ENCODE peak calls at places on chromosome 1, in six cellular contexts. H is psoas muscle; B is heart left ventricle; O is CD4-positive, alpha-beta memory T cell; A is GM23248; Q is SJSA1. R is an unnamed sample.
A peak's percentile ranks its signal among the peaks of the same experiment; 100 is the strongest.

GRCh38 chr1:17826165-17826488 is 71.0 kb downstream of the ACTL8 start:
- DNase-seq in H (peak; percentile 73), B (peak; percentile 37), O (no peak), A (peak; percentile 66), Q (peak; percentile 25), R (peak; percentile 72)

GRCh38 chr1:63321061-63321787 is 1.1 kb upstream of the FOXD3 start:
- DNase-seq in H (no peak), B (no peak), O (peak; percentile 23), A (no peak), Q (no peak), R (no peak)

GRCh38 chr1:29687601-29688244 is 451.4 kb downstream of the PTPRU start:
- DNase-seq in H (no peak), B (no peak), O (no peak), A (peak; percentile 78), Q (no peak), R (peak; percentile 6)

GRCh38 chr1:70504821-70505193 is 93.7 kb downstream of the CTH start:
- DNase-seq in H (no peak), B (no peak), O (no peak), A (peak; percentile 88), Q (peak; percentile 38), R (no peak)

GRCh38 chr1:36673207-36673606 is 190.5 kb upstream of the CSF3R start:
- DNase-seq in H (no peak), B (no peak), O (no peak), A (no peak), Q (no peak), R (no peak)

GRCh38 chr1:45979074-45979777 is 153.2 kb downstream of the PIK3R3 start:
- DNase-seq in H (no peak), B (no peak), O (no peak), A (peak; percentile 18), Q (no peak), R (no peak)

GRCh38 chr1:243264718-243265117 is 8.9 kb downstream of the SDCCAG8 start:
- DNase-seq in H (no peak), B (no peak), O (no peak), A (peak; percentile 81), Q (no peak), R (no peak)

GRCh38 chr1:43900386-43900785 is 33.2 kb upstream of the ARTN start:
- DNase-seq in H (no peak), B (no peak), O (no peak), A (no peak), Q (no peak), R (no peak)

GRCh38 chr1:82934069-82934468 is 1064.9 kb downstream of the TTLL7 start:
- DNase-seq in H (peak; percentile 35), B (no peak), O (no peak), A (no peak), Q (no peak), R (no peak)

GRCh38 chr1:230425252-230426061 is 675 bp downstream of the PGBD5 start:
- DNase-seq in H (no peak), B (no peak), O (no peak), A (peak; percentile 48), Q (no peak), R (no peak)

GRCh38 chr1:108590436-108590835 is 30.5 kb downstream of the EEIG2 start:
- DNase-seq in H (no peak), B (peak; percentile 33), O (no peak), A (peak; percentile 54), Q (no peak), R (no peak)

GRCh38 chr1:239184581-239185244 is 201.7 kb upstream of the CHRM3 start:
- DNase-seq in H (no peak), B (no peak), O (no peak), A (no peak), Q (no peak), R (no peak)

GRCh38 chr1:180250883-180251509 is 20.9 kb downstream of the LHX4 start:
- DNase-seq in H (peak; percentile 41), B (no peak), O (no peak), A (no peak), Q (no peak), R (peak; percentile 60)

GRCh38 chr1:184416476-184416875 is 29.6 kb downstream of the C1orf21 start:
- DNase-seq in H (no peak), B (no peak), O (no peak), A (peak; percentile 7), Q (no peak), R (no peak)

GRCh38 chr1:228370439-228370940 is 36.1 kb downstream of the TRIM11 start:
- DNase-seq in H (peak; percentile 58), B (peak; percentile 18), O (no peak), A (no peak), Q (no peak), R (no peak)

GRCh38 chr1:24081190-24081589 is 30.7 kb downstream of the MYOM3 start:
- DNase-seq in H (no peak), B (no peak), O (no peak), A (no peak), Q (no peak), R (no peak)

GRCh38 chr1:225480825-225481434 is 53.1 kb upstream of the LBR start:
- DNase-seq in H (no peak), B (no peak), O (peak; percentile 38), A (peak; percentile 49), Q (no peak), R (peak; percentile 71)

GRCh38 chr1:152980676-152981075 is 3.2 kb upstream of the SPRR1A start:
- DNase-seq in H (no peak), B (no peak), O (no peak), A (no peak), Q (no peak), R (no peak)

GRCh38 chr1:96049759-96050409 is 671.7 kb upstream of the PTBP2 start:
- DNase-seq in H (no peak), B (no peak), O (no peak), A (no peak), Q (no peak), R (no peak)

GRCh38 chr1:108016451-108016920 is 51.5 kb upstream of the VAV3 start:
- DNase-seq in H (no peak), B (no peak), O (no peak), A (peak; percentile 55), Q (peak; percentile 97), R (no peak)

GRCh38 chr1:16386454-16387113 is 19.5 kb downstream of the SZRD1 start:
- DNase-seq in H (peak; percentile 81), B (no peak), O (no peak), A (peak; percentile 94), Q (peak; percentile 55), R (no peak)

GRCh38 chr1:38680801-38681510 is 178.6 kb downstream of the RRAGC start:
- DNase-seq in H (no peak), B (no peak), O (no peak), A (peak; percentile 6), Q (peak; percentile 26), R (no peak)

GRCh38 chr1:50929376-50929958 is 30.6 kb downstream of the FAF1 start:
- DNase-seq in H (no peak), B (no peak), O (peak; percentile 36), A (peak; percentile 68), Q (peak; percentile 28), R (no peak)

GRCh38 chr1:90725341-90725960 is 8.3 kb upstream of the BARHL2 start:
- DNase-seq in H (no peak), B (no peak), O (no peak), A (peak; percentile 39), Q (no peak), R (peak; percentile 63)

GRCh38 chr1:31412732-31413404 is at the start of gene SERINC2:
- DNase-seq in H (no peak), B (no peak), O (peak; percentile 28), A (peak; percentile 54), Q (no peak), R (peak; percentile 81)

GRCh38 chr1:53979712-53980450 is 33.7 kb downstream of the LRRC42 start:
- DNase-seq in H (no peak), B (no peak), O (no peak), A (no peak), Q (no peak), R (no peak)

GRCh38 chr1:85343213-85343611 is 66.8 kb upstream of the BCL10 start:
- DNase-seq in H (no peak), B (no peak), O (no peak), A (peak; percentile 54), Q (no peak), R (no peak)
- H3K27ac ChIP-seq in H (peak overlapping the region; percentile 53), B (peak overlapping the region; percentile 40), O (no peak overlapping the region), A (peak overlapping the region; percentile 80), Q (peak overlapping the region; percentile 75), R (peak overlapping the region; percentile 12)

GRCh38 chr1:170407601-170408000 is 124.4 kb upstream of the GORAB start:
- DNase-seq in H (no peak), B (no peak), O (no peak), A (peak; percentile 47), Q (no peak), R (no peak)
- H3K27ac ChIP-seq in H (no peak overlapping the region), B (no peak overlapping the region), O (no peak overlapping the region), A (peak overlapping the region; percentile 58), Q (no peak overlapping the region), R (no peak overlapping the region)

DNA sequence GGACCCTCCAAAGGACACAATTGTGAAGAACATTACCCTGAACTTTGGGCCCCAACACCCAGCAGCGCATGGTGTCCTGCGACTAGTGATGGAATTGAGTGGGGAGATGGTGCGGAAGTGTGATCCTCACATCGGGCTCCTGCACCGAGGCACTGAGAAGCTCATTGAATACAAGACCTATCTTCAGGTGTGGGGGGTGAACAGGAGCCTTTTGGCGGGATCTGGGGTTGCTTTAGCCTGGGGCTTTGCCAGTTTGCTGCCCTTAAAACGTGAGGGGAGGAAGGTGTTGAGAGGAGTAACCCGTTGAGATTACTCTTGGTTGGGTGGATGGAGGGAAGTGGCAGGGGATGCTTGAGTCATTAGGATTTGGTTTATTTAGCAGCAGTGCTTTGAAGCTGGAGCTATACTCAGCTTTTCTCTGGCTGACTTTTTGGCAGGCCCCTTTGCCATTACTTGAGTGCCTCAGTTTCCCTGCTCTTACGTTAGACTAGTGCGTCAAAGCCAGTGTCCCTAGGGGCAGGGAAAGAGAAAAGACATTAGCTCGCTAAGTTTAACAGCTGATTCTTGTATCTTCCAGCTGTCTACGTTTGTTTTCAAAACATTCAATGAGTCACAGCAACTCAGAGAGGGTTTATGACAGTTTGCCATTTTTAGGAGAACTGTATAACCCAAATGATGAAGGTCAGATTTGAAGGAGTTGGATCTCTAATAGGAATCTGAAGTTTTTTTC is 4.4 kb downstream of the NDUFS2 start:
- DNase-seq in H (no peak), B (peak; percentile 48), O (no peak), A (peak; percentile 49), Q (no peak), R (no peak)
- H3K27ac ChIP-seq in H (peak overlapping the region; percentile 62), B (peak overlapping the region; percentile 94), O (no peak overlapping the region), A (no peak overlapping the region), Q (no peak overlapping the region), R (peak overlapping the region; percentile 78)

DNA sequence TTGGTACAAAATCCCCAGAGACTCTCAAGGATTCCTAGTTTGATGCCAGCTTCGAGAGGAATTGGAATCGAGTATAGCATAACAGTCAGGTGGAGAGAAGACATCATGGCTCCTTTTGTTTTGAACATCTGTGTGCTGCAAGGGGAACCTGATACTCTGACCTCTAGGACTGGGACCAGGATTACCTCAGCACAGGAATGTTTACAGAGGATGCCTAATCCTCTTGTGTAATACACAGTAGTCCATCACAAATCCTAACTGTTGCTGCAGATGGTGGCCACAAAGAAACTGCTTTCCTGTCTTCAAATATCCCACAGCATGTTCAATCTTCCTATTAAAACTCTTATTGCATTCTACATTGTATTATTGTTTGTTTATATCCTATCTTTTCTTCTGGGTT is 111.8 kb upstream of the PRMT6 start:
- DNase-seq in H (no peak), B (no peak), O (no peak), A (no peak), Q (no peak), R (no peak)
- H3K27ac ChIP-seq in H (no peak overlapping the region), B (no peak overlapping the region), O (no peak overlapping the region), A (no peak overlapping the region), Q (no peak overlapping the region), R (no peak overlapping the region)

GRCh38 chr1:186057086-186057485 is 318.0 kb downstream of the TPR start:
- DNase-seq in H (no peak), B (no peak), O (no peak), A (no peak), Q (no peak), R (no peak)
- H3K27ac ChIP-seq in H (no peak overlapping the region), B (no peak overlapping the region), O (no peak overlapping the region), A (no peak overlapping the region), Q (no peak overlapping the region), R (no peak overlapping the region)